ENCODE peak calls at places on chromosomes 2 and 18, in six cellular contexts. S, L, W, H, I and Q are unnamed samples.

GRCh38 chr2:238418999-238419546 is 7.7 kb upstream of the ASB1 start:
- DNase-seq in L (no peak), I (no peak), S (no peak), H (no peak), W (no peak), Q (no peak)

GRCh38 chr2:118232391-118233255 is 144.4 kb downstream of the INSIG2 start:
- DNase-seq in I (no peak), L (no peak), S (no peak), H (no peak), W (no peak), Q (no peak)

GRCh38 chr2:238157506-238158017 is 1.2 kb upstream of the ERFE start:
- DNase-seq in L (peak; percentile 11), H (no peak), W (no peak), S (no peak), I (no peak), Q (no peak)

GRCh38 chr2:111705711-111706323 is 178.2 kb downstream of the ANAPC1 start:
- DNase-seq in I (no peak), S (no peak), W (no peak), H (no peak), L (peak; percentile 79), Q (peak; percentile 99)

GRCh38 chr2:58521803-58522602 is 280.9 kb upstream of the FANCL start:
- DNase-seq in H (peak; percentile 95), S (no peak), L (peak; percentile 57), W (no peak), I (no peak), Q (no peak)

GRCh38 chr2:42934568-42935258 is 142.3 kb upstream of the HAAO start:
- DNase-seq in S (no peak), W (no peak), H (no peak), L (no peak), I (no peak), Q (no peak)

GRCh38 chr2:150063432-150063889 is 424.0 kb downstream of the RND3 start:
- DNase-seq in H (no peak), I (no peak), S (no peak), W (no peak), L (no peak), Q (peak; percentile 93)

GRCh38 chr2:37156071-37156856 is 516 bp downstream of the EIF2AK2 start:
- DNase-seq in I (peak; percentile 43), W (no peak), H (peak; percentile 32), L (peak; percentile 32), S (peak; percentile 36), Q (peak; percentile 56)

GRCh38 chr2:10977003-10977402 is 65.3 kb downstream of the KCNF1 start:
- DNase-seq in S (no peak), W (peak; percentile 54), L (no peak), H (no peak), I (no peak), Q (no peak)

GRCh38 chr2:196291873-196292800 is 120.8 kb upstream of the STK17B start:
- DNase-seq in W (no peak), S (no peak), I (no peak), H (no peak), L (no peak), Q (peak; percentile 95)

GRCh38 chr2:119059287-119059686 is 99.3 kb downstream of the C1QL2 start:
- DNase-seq in W (no peak), S (no peak), I (no peak), H (no peak), L (no peak), Q (no peak)

GRCh38 chr2:160254363-160254762 is 54.3 kb upstream of the ITGB6 start:
- DNase-seq in H (no peak), I (no peak), L (no peak), S (no peak), W (no peak), Q (no peak)

GRCh38 chr2:218367415-218368149 is 10.9 kb downstream of the CATIP start:
- DNase-seq in W (peak; percentile 78), S (peak; percentile 83), I (peak; percentile 41), H (no peak), L (no peak), Q (no peak)

GRCh38 chr2:48707466-48707865 is 48.1 kb downstream of the LHCGR start:
- DNase-seq in I (no peak), L (no peak), H (no peak), S (no peak), W (no peak), Q (no peak)

GRCh38 chr2:237519506-237520245 is 32.6 kb downstream of the MLPH start:
- DNase-seq in L (no peak), H (no peak), W (no peak), S (no peak), I (no peak), Q (no peak)

GRCh38 chr2:166440313-166440712 is 53.7 kb downstream of the SCN7A start:
- DNase-seq in I (no peak), L (no peak), S (no peak), W (no peak), H (no peak), Q (no peak)

GRCh38 chr2:233267516-233268245 is 16.2 kb downstream of the ATG16L1 start:
- DNase-seq in W (no peak), I (no peak), H (no peak), L (no peak), S (no peak), Q (no peak)

GRCh38 chr2:9001229-9001628 is 2.3 kb downstream of the MBOAT2 start:
- DNase-seq in H (peak; percentile 43), S (no peak), L (peak; percentile 6), W (no peak), I (no peak), Q (peak; percentile 69)

GRCh38 chr18:39742015-39742466 is 2176.4 kb upstream of the CELF4 start:
- DNase-seq in S (no peak), H (peak; percentile 91), I (no peak), L (peak; percentile 99), W (no peak), Q (no peak)

GRCh38 chr2:31270136-31270535 is 36.2 kb downstream of the EHD3 start:
- DNase-seq in H (no peak), I (no peak), L (no peak), W (no peak), S (no peak), Q (peak; percentile 36)

GRCh38 chr2:41896186-41896846 is 151.5 kb upstream of the PKDCC start:
- DNase-seq in H (no peak), W (no peak), S (no peak), I (no peak), L (no peak), Q (no peak)

GRCh38 chr2:27800856-27801255 is 29.3 kb downstream of the MRPL33 start:
- DNase-seq in H (no peak), W (no peak), I (no peak), S (no peak), L (no peak), Q (no peak)

GRCh38 chr2:205903549-205904129 is 182.3 kb downstream of the INO80D start:
- DNase-seq in L (no peak), H (no peak), I (no peak), S (peak; percentile 17), W (peak; percentile 71), Q (no peak)

GRCh38 chr2:227856697-227857096 is 14.7 kb upstream of the DAW1 start:
- DNase-seq in W (no peak), L (no peak), S (no peak), H (no peak), I (no peak), Q (no peak)

GRCh38 chr2:65361623-65362022 is 70.8 kb downstream of the SPRED2 start:
- DNase-seq in L (no peak), H (no peak), W (no peak), I (no peak), S (no peak), Q (peak; percentile 74)

GRCh38 chr2:66575625-66576371 is 140.9 kb downstream of the MEIS1 start:
- DNase-seq in L (no peak), I (no peak), H (no peak), S (peak; percentile 54), W (peak; percentile 40), Q (no peak)

GRCh38 chr18:36580266-36580665 is 248.5 kb downstream of the TPGS2 start:
- DNase-seq in S (no peak), W (no peak), L (no peak), H (no peak), I (no peak), Q (peak; percentile 38)

GRCh38 chr2:189723199-189723598 is 39.4 kb downstream of the OSGEPL1 start:
- DNase-seq in H (no peak), I (no peak), L (no peak), W (no peak), S (no peak), Q (no peak)

GRCh38 chr2:222193328-222194008 is 105.3 kb downstream of the PAX3 start:
- DNase-seq in W (peak; percentile 13), I (no peak), S (no peak), L (no peak), H (no peak), Q (peak; percentile 4)

GRCh38 chr18:70491734-70492348 is 203.0 kb downstream of the SOCS6 start:
- DNase-seq in L (peak; percentile 62), W (peak; percentile 74), H (peak; percentile 48), I (peak; percentile 17), S (peak; percentile 6), Q (peak; percentile 58)